ENCODE peak calls at places on chromosome 1, in six cellular contexts. C is GM23248, H is D721Med, P is DMS 273 treated with DMSO at 0.1 percent for 48 hours, B is left colon, W is AG10803. F is an unnamed sample.

GRCh38 chr1:112706505-112707216 is at the start of gene RHOC:
- DNase-seq in C (peak; percentile 87), H (peak; percentile 89), P (no peak), B (peak; percentile 71), W (peak; percentile 37), F (no peak)

GRCh38 chr1:156114919-156115513 is 505 bp downstream of the LMNA start:
- DNase-seq in C (peak; percentile 54), H (no peak), P (no peak), B (no peak), W (no peak), F (no peak)

GRCh38 chr1:12407050-12407961 is 177.5 kb downstream of the VPS13D start:
- DNase-seq in C (peak; percentile 85), H (no peak), P (no peak), B (no peak), W (peak; percentile 80), F (no peak)

GRCh38 chr1:218413179-218413578 is 68.0 kb downstream of the TGFB2 start:
- DNase-seq in C (no peak), H (no peak), P (no peak), B (no peak), W (no peak), F (no peak)

GRCh38 chr1:192793983-192794767 is 14.7 kb upstream of the RGS2 start:
- DNase-seq in C (peak; percentile 34), H (no peak), P (no peak), B (no peak), W (no peak), F (no peak)

GRCh38 chr1:111199881-111200801 is at the start of gene DENND2D:
- DNase-seq in C (no peak), H (no peak), P (no peak), B (peak; percentile 69), W (no peak), F (no peak)

GRCh38 chr1:44237721-44238457 is 24.6 kb downstream of the DMAP1 start:
- DNase-seq in C (peak; percentile 23), H (peak; percentile 65), P (no peak), B (peak; percentile 87), W (peak; percentile 71), F (no peak)

GRCh38 chr1:168468822-168469221 is 75.0 kb downstream of the XCL2 start:
- DNase-seq in C (no peak), H (no peak), P (no peak), B (no peak), W (no peak), F (no peak)

GRCh38 chr1:2105781-2106524 is 55.7 kb downstream of the PRKCZ start:
- DNase-seq in C (no peak), H (no peak), P (no peak), B (no peak), W (no peak), F (no peak)